ENCODE peak calls at places on chromosomes 13 and 19, in seven cellular contexts. N, G, L, J, F, B and Y are unnamed samples.

GRCh38 chr13:72527333-72527732 is 200.1 kb downstream of the MZT1 start:
- DNase-seq in N (no peak), G (no peak), L (no peak), J (no peak), F (no peak), B (no peak), Y (no peak)

GRCh38 chr19:32916969-32917611 is 47.5 kb upstream of the SLC7A9 start:
- DNase-seq in N (no peak), G (no peak), L (no peak), J (no peak), F (no peak), B (peak; percentile 62), Y (no peak)

GRCh38 chr19:35751839-35752745 is 3.7 kb downstream of the LIN37 start:
- DNase-seq in N (no peak), G (no peak), L (no peak), J (no peak), F (no peak), B (no peak), Y (peak; percentile 47)

GRCh38 chr19:16381756-16382401 is 57.3 kb downstream of the KLF2 start:
- DNase-seq in N (peak; percentile 87), G (no peak), L (no peak), J (no peak), F (no peak), B (peak; percentile 46), Y (peak; percentile 91)

GRCh38 chr19:33054623-33055022 is 10.1 kb downstream of the RHPN2 start:
- DNase-seq in N (no peak), G (no peak), L (no peak), J (no peak), F (no peak), B (no peak), Y (no peak)

GRCh38 chr19:17405250-17406038 is at the start of gene BST2:
- DNase-seq in N (no peak), G (no peak), L (no peak), J (peak; percentile 71), F (no peak), B (peak; percentile 34), Y (peak; percentile 71)

GRCh38 chr19:47582320-47582909 is 9.5 kb upstream of the ZNF541 start:
- DNase-seq in N (no peak), G (no peak), L (no peak), J (no peak), F (no peak), B (no peak), Y (no peak)

GRCh38 chr13:61414686-61415664 is 674 bp downstream of the PCDH20 start:
- DNase-seq in N (no peak), G (peak; percentile 50), L (no peak), J (no peak), F (peak; percentile 62), B (no peak), Y (peak; percentile 52)

GRCh38 chr13:95360464-95361097 is 59.3 kb upstream of the ABCC4 start:
- DNase-seq in N (no peak), G (no peak), L (no peak), J (no peak), F (no peak), B (no peak), Y (no peak)

GRCh38 chr19:49597703-49597974 is 6.7 kb downstream of the PRR12 start:
- DNase-seq in N (no peak), G (no peak), L (no peak), J (no peak), F (no peak), B (no peak), Y (no peak)

GRCh38 chr19:35086455-35086854 is 29.2 kb upstream of the FXYD3 start:
- DNase-seq in N (no peak), G (no peak), L (no peak), J (no peak), F (no peak), B (no peak), Y (no peak)

GRCh38 chr13:61148691-61149332 is 266.8 kb downstream of the PCDH20 start:
- DNase-seq in N (no peak), G (no peak), L (no peak), J (no peak), F (no peak), B (no peak), Y (no peak)

GRCh38 chr19:38274734-38275133 is 10.4 kb downstream of the SPINT2 start:
- DNase-seq in N (no peak), G (no peak), L (no peak), J (no peak), F (no peak), B (peak; percentile 22), Y (peak; percentile 64)

GRCh38 chr19:5890099-5890498 is 13.5 kb downstream of the NDUFA11 start:
- DNase-seq in N (no peak), G (no peak), L (no peak), J (no peak), F (no peak), B (no peak), Y (no peak)

GRCh38 chr13:58979851-58980250 is 1183.9 kb downstream of the DIAPH3 start:
- DNase-seq in N (no peak), G (no peak), L (no peak), J (no peak), F (no peak), B (no peak), Y (no peak)

GRCh38 chr13:45786293-45786920 is 65.1 kb downstream of the SIAH3 start:
- DNase-seq in N (no peak), G (no peak), L (no peak), J (no peak), F (no peak), B (no peak), Y (peak; percentile 45)

GRCh38 chr19:39934584-39935233 is at the start of gene FCGBP:
- DNase-seq in N (no peak), G (no peak), L (no peak), J (no peak), F (no peak), B (no peak), Y (no peak)

GRCh38 chr13:100490692-100491091 is 97.9 kb downstream of the GGACT start:
- DNase-seq in N (no peak), G (no peak), L (no peak), J (no peak), F (no peak), B (no peak), Y (no peak)

GRCh38 chr19:7853760-7854107 is 20.5 kb downstream of the PRR36 start:
- DNase-seq in N (no peak), G (no peak), L (no peak), J (no peak), F (no peak), B (no peak), Y (no peak)

GRCh38 chr19:42121666-42122069 is 10.6 kb downstream of the POU2F2 start:
- DNase-seq in N (peak; percentile 71), G (no peak), L (peak; percentile 49), J (peak; percentile 79), F (no peak), B (peak; percentile 90), Y (peak; percentile 77)

GRCh38 chr13:29758591-29759114 is 91.8 kb downstream of the UBL3 start:
- DNase-seq in N (no peak), G (no peak), L (no peak), J (peak; percentile 25), F (no peak), B (no peak), Y (no peak)

GRCh38 chr13:60431108-60431700 is 34.2 kb downstream of the TDRD3 start:
- DNase-seq in N (no peak), G (no peak), L (peak; percentile 21), J (no peak), F (no peak), B (peak; percentile 69), Y (no peak)